ENCODE peak calls at places on chromosomes 6 and 20, in nine cellular contexts. P, R, B, J, Y, U, M, D and A are unnamed samples.

GRCh38 chr6:170147832-170148708 is 142.8 kb downstream of the DLL1 start:
- DNase-seq in P (no peak), M (no peak), B (peak; percentile 58), R (peak; percentile 78), U (no peak), Y (no peak), J (no peak), D (peak; percentile 53), A (no peak)

GRCh38 chr20:49034070-49034732 is 11.9 kb upstream of the CSE1L start:
- DNase-seq in B (no peak), P (no peak), M (no peak), U (no peak), D (no peak), J (no peak), Y (no peak), R (no peak), A (no peak)

GRCh38 chr6:158087519-158087867 is 80.6 kb downstream of the SERAC1 start:
- DNase-seq in P (no peak), J (no peak), R (no peak), U (no peak), D (no peak), B (no peak), Y (no peak), M (no peak), A (no peak)

GRCh38 chr20:63955281-63955845 is 853 bp downstream of the UCKL1 start:
- DNase-seq in J (no peak), B (peak; percentile 70), U (no peak), P (peak; percentile 44), M (peak; percentile 33), Y (peak; percentile 53), R (peak; percentile 48), D (no peak), A (peak; percentile 31)

GRCh38 chr6:136655251-136656014 is 105.2 kb upstream of the MAP7 start:
- DNase-seq in R (no peak), M (no peak), J (no peak), Y (no peak), U (no peak), D (no peak), B (no peak), P (no peak), A (no peak)

GRCh38 chr6:170393807-170394399 is 87.3 kb downstream of the FAM120B start:
- DNase-seq in U (peak; percentile 60), Y (no peak), J (peak; percentile 19), P (no peak), B (no peak), D (no peak), R (no peak), M (no peak), A (peak; percentile 20)

GRCh38 chr6:113690255-113690956 is 166.7 kb upstream of the MARCKS start:
- DNase-seq in Y (no peak), M (peak; percentile 76), B (no peak), P (no peak), D (no peak), J (peak; percentile 94), U (peak; percentile 94), R (no peak), A (peak; percentile 86)

GRCh38 chr6:16473184-16473907 is 235.0 kb downstream of the GMPR start:
- DNase-seq in M (no peak), P (no peak), U (no peak), B (no peak), D (no peak), R (no peak), Y (no peak), J (no peak), A (no peak)

GRCh38 chr20:25320035-25320800 is 70.4 kb downstream of the ABHD12 start:
- DNase-seq in B (no peak), J (no peak), D (no peak), P (no peak), Y (no peak), U (no peak), R (no peak), M (no peak), A (no peak)

DNA sequence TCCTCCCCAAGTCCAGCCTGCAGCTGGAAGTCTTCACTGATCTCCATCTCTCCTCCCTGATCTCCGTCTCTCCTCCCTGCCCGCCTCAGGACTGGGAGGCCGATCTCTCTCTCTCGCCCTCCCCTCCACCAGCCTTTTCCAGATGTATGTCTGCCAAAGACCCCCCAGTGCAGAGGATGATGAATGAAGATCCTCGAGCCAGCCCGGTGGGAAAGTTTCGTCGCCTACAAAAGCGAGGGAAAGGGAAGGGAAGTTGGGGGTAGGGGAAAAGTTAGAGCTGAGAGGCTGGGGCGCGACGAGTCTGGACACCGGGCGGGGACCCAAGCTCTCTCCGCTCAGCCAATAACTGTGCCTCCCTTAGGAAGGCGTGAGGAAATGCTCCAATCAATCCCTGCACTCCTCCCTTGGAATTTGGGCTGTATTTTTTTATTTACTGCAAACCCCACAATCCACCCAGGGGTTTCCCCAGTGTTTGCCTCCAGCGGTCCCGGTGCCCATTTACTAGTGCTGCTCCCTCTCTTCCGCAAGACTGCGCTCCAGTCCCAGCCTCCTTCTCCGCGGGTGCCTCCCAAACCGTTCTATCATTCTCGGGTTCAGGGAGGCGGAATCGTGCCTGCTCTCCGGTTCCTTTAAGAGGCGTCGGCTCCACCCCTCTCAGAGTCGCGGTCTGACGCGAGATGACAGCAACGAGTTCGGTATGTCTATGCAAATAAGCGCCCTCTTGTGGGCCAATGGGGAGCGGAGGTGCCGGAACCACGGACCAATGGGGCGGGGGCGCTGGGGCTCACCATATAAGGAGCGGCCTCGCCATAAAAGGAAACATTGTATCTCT is at the start of gene SRF:
- DNase-seq in J (peak; percentile 99), Y (peak; percentile 100), P (peak; percentile 100), D (peak; percentile 100), R (peak; percentile 99), M (peak; percentile 100), U (peak; percentile 99), B (peak; percentile 100), A (peak; percentile 99)
- TF ChIP-seq CTCF in J (no peak), Y (no peak), P (no peak), D (no peak), R (no peak), M (no peak), U (no peak), B (no peak), A (peak; percentile 31)

GRCh38 chr6:7841781-7842468 is 68.7 kb downstream of the TXNDC5 start:
- DNase-seq in M (peak; percentile 67), D (no peak), R (no peak), B (no peak), P (no peak), Y (no peak), U (no peak), J (peak; percentile 4), A (peak; percentile 70)
- H3K4me3 ChIP-seq in M (no peak overlapping the region), D (no peak overlapping the region), R (no peak overlapping the region), B (no peak overlapping the region), P (no peak overlapping the region), Y (no peak overlapping the region), U (no peak overlapping the region), J (no peak overlapping the region), A (no peak overlapping the region)

GRCh38 chr6:154876776-154877175 is 118.3 kb upstream of the TIAM2 start:
- DNase-seq in D (no peak), U (no peak), M (no peak), B (no peak), P (no peak), R (no peak), Y (no peak), J (no peak), A (no peak)

GRCh38 chr6:154874684-154875594 is 120.2 kb upstream of the TIAM2 start:
- DNase-seq in M (no peak), P (no peak), U (no peak), B (no peak), D (no peak), R (no peak), Y (no peak), J (no peak), A (peak; percentile 24)

GRCh38 chr6:154868143-154868594 is 126.9 kb upstream of the TIAM2 start:
- DNase-seq in Y (no peak), R (no peak), D (no peak), J (peak; percentile 76), U (peak; percentile 34), P (peak; percentile 77), M (peak; percentile 73), B (peak; percentile 78), A (peak; percentile 70)

DNA sequence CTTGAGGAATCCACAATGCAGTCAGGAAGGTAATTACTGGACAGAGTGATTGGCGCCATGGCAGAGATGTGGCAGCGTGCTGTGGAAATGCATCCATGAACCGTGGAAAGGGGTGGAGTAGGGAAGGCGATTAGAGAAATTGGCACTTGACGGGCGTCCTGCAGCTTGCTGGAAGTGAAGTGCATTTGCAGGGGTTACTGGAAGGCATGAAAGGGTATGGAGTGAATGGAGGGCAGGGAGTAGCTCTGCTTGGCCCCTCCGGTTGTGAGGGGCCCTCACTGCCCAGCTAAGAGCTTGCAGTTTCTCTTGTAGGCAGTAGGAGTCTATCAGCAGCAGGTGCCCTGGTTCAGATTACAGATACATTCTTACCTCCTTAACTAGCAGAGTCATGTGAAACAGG is 122.5 kb upstream of the TIAM2 start:
- DNase-seq in P (no peak), D (no peak), M (no peak), B (peak; percentile 49), U (no peak), Y (no peak), R (no peak), J (no peak), A (no peak)
- TF ChIP-seq CTCF in P (no peak), D (no peak), M (no peak), B (peak; percentile 28), U (no peak), Y (no peak), R (no peak), J (no peak), A (no peak)

DNA sequence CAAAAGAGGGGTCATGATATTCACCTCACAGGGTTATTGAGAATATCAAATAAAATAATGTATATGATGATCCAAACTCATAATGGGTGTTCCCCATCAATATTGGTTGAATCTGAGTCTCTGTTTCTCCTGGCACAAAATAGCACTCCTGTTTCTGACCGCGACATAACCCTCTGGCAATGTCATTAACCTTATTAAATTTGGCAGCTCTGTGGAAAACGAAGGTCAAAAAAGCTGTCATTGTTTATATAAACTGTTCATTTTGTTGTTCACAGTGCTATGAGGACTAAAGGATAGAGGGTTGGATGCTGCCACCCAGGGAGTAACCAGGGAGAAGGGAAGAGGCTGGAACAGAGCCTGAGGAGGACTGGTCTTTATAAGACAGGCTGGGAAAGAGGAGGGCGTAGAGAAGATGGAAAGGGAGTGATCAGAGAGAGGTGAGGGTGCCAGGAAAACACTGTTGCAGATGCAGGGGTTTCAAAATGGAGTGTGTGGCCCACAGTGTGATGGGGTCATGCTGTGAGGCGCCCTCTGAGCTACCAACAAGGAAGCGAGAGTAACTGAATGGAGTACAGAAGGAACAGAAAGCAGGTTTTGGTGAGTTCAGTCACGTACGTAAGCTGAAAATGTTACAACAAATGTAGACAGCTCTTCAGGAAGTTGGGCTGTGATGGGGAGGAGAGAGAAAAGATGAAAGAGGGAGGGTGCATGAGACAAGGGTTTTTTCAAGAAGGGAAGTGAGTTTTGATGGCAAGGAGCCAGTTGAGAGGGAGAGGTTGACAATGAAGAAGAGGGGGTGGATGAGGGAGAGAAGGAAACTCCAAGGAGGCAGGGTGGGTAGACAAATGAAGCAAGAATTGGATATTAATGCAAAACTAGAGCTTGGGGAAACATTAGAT is 251.6 kb upstream of the TAB2 start:
- DNase-seq in B (no peak), D (no peak), R (peak; percentile 70), Y (no peak), M (peak; percentile 35), P (peak; percentile 24), J (no peak), U (no peak), A (no peak)
- H3K4me3 ChIP-seq in B (no peak overlapping the region), D (no peak overlapping the region), R (peak overlapping the region; percentile 5), Y (no peak overlapping the region), M (no peak overlapping the region), P (no peak overlapping the region), J (no peak overlapping the region), U (no peak overlapping the region), A (no peak overlapping the region)